ENCODE peak calls at places on chromosome 10, in ten cellular contexts. P is T1000; S is GM03348; V is stimulated activated CD8-positive, alpha-beta memory T cell treated with anti-CD3 and anti-CD28 coated beads, Interleukin-15, amount 100 ng/mL, for 24 hours; X is GM12865; O is H1; J is activated T-cell treated with anti-CD3 and anti-CD28 coated beads, Interleukin-2, amount 50 U/mL, for 1 hour; T is tibial nerve; N is T-helper 2 cell; A is activated B cell treated with CpG ODN at 0.5 μM for 24 hours. Z is an unnamed sample.
A peak's percentile ranks its signal among the peaks of the same experiment; 100 is the strongest.

GRCh38 chr10:44306762-44307161 is 78.1 kb downstream of the CXCL12 start:
- DNase-seq in P (no peak), S (no peak), V (no peak), X (peak; percentile 35), O (no peak), J (no peak), T (no peak), N (no peak), A (no peak), Z (no peak)

GRCh38 chr10:80408198-80409085 is at the start of gene PRXL2A:
- DNase-seq in P (peak; percentile 43), S (peak; percentile 21), V (peak; percentile 61), X (peak; percentile 87), O (peak; percentile 50), J (peak; percentile 83), T (peak; percentile 59), N (peak; percentile 54), A (peak; percentile 87), Z (peak; percentile 85)

GRCh38 chr10:33010132-33011037 is 52.4 kb upstream of the ITGB1 start:
- DNase-seq in P (peak; percentile 65), S (peak; percentile 74), V (no peak), X (no peak), O (peak; percentile 10), J (no peak), T (no peak), N (no peak), A (no peak), Z (no peak)

GRCh38 chr10:15183689-15184481 is 15.4 kb upstream of the NMT2 start:
- DNase-seq in P (no peak), S (no peak), V (no peak), X (no peak), O (no peak), J (no peak), T (no peak), N (no peak), A (no peak), Z (no peak)

GRCh38 chr10:58645762-58646161 is 133.1 kb downstream of the BICC1 start:
- DNase-seq in P (no peak), S (no peak), V (no peak), X (no peak), O (no peak), J (no peak), T (no peak), N (no peak), A (no peak), Z (no peak)

GRCh38 chr10:110504111-110504735 is 6.5 kb downstream of the DUSP5 start:
- DNase-seq in P (no peak), S (peak; percentile 60), V (no peak), X (peak; percentile 94), O (no peak), J (peak; percentile 41), T (peak; percentile 60), N (no peak), A (no peak), Z (no peak)

GRCh38 chr10:79081353-79082034 is 12.7 kb downstream of the ZMIZ1 start:
- DNase-seq in P (peak; percentile 70), S (peak; percentile 83), V (no peak), X (no peak), O (no peak), J (no peak), T (no peak), N (no peak), A (no peak), Z (no peak)

GRCh38 chr10:58436071-58436470 is 50.9 kb downstream of the TFAM start:
- DNase-seq in P (no peak), S (no peak), V (no peak), X (no peak), O (no peak), J (no peak), T (no peak), N (no peak), A (no peak), Z (no peak)

GRCh38 chr10:3532644-3533043 is 252.4 kb downstream of the KLF6 start:
- DNase-seq in P (no peak), S (no peak), V (no peak), X (no peak), O (no peak), J (no peak), T (no peak), N (no peak), A (no peak), Z (no peak)

GRCh38 chr10:112092529-112092928 is 91.0 kb downstream of the GPAM start:
- DNase-seq in P (no peak), S (no peak), V (no peak), X (no peak), O (no peak), J (no peak), T (no peak), N (no peak), A (no peak), Z (no peak)

GRCh38 chr10:132220061-132220460 is 33.3 kb downstream of the DPYSL4 start:
- DNase-seq in P (no peak), S (no peak), V (no peak), X (no peak), O (no peak), J (no peak), T (no peak), N (no peak), A (no peak), Z (no peak)

GRCh38 chr10:90306187-90306586 is 551.7 kb downstream of the HTR7 start:
- DNase-seq in P (no peak), S (no peak), V (no peak), X (no peak), O (no peak), J (no peak), T (no peak), N (no peak), A (no peak), Z (no peak)

GRCh38 chr10:130160775-130161174 is 24.6 kb downstream of the GLRX3 start:
- DNase-seq in P (no peak), S (no peak), V (no peak), X (peak; percentile 48), O (no peak), J (no peak), T (no peak), N (no peak), A (no peak), Z (no peak)

GRCh38 chr10:24793648-24794379 is 70.1 kb upstream of the ARHGAP21 start:
- DNase-seq in P (no peak), S (peak; percentile 52), V (no peak), X (no peak), O (no peak), J (no peak), T (no peak), N (no peak), A (no peak), Z (no peak)

GRCh38 chr10:97096327-97097153 is 89.2 kb downstream of the SLIT1 start:
- DNase-seq in P (no peak), S (no peak), V (no peak), X (no peak), O (no peak), J (no peak), T (no peak), N (no peak), A (no peak), Z (no peak)

GRCh38 chr10:8407561-8408021 is 353.1 kb downstream of the GATA3 start:
- DNase-seq in P (no peak), S (no peak), V (no peak), X (no peak), O (no peak), J (no peak), T (no peak), N (no peak), A (no peak), Z (no peak)

GRCh38 chr10:75525067-75525466 is 93.6 kb downstream of the LRMDA start:
- DNase-seq in P (no peak), S (no peak), V (no peak), X (no peak), O (no peak), J (no peak), T (no peak), N (no peak), A (no peak), Z (no peak)

GRCh38 chr10:1152386-1153252 is 96.4 kb downstream of the WDR37 start:
- DNase-seq in P (no peak), S (no peak), V (no peak), X (no peak), O (no peak), J (no peak), T (no peak), N (no peak), A (no peak), Z (no peak)

GRCh38 chr10:126504051-126504760 is 115.9 kb upstream of the ADAM12 start:
- DNase-seq in P (peak; percentile 23), S (peak; percentile 83), V (no peak), X (peak; percentile 36), O (no peak), J (no peak), T (peak; percentile 26), N (no peak), A (no peak), Z (peak; percentile 48)

GRCh38 chr10:14555806-14556205 is 218.9 kb downstream of the FAM107B start:
- DNase-seq in P (peak; percentile 79), S (no peak), V (no peak), X (peak; percentile 38), O (no peak), J (peak; percentile 18), T (no peak), N (no peak), A (no peak), Z (no peak)

GRCh38 chr10:68342909-68343516 is 10.3 kb upstream of the PBLD start:
- DNase-seq in P (no peak), S (no peak), V (no peak), X (no peak), O (no peak), J (no peak), T (no peak), N (no peak), A (no peak), Z (no peak)

GRCh38 chr10:3081383-3081981 is 14.1 kb downstream of the PFKP start:
- DNase-seq in P (no peak), S (no peak), V (no peak), X (no peak), O (no peak), J (no peak), T (no peak), N (no peak), A (no peak), Z (no peak)

GRCh38 chr10:99869581-99869980 is 87.1 kb downstream of the ABCC2 start:
- DNase-seq in P (no peak), S (no peak), V (no peak), X (no peak), O (no peak), J (no peak), T (no peak), N (no peak), A (no peak), Z (no peak)

GRCh38 chr10:74558897-74559296 is 267.5 kb upstream of the KAT6B start:
- DNase-seq in P (no peak), S (no peak), V (no peak), X (no peak), O (no peak), J (no peak), T (no peak), N (no peak), A (no peak), Z (no peak)

GRCh38 chr10:70578371-70578947 is 24.1 kb downstream of the PRF1 start:
- DNase-seq in P (no peak), S (peak; percentile 36), V (no peak), X (peak; percentile 92), O (no peak), J (peak; percentile 44), T (no peak), N (no peak), A (no peak), Z (no peak)

GRCh38 chr10:132506711-132507466 is 30.7 kb upstream of the INPP5A start:
- DNase-seq in P (no peak), S (peak; percentile 89), V (no peak), X (no peak), O (no peak), J (no peak), T (peak; percentile 77), N (no peak), A (peak; percentile 10), Z (no peak)

GRCh38 chr10:86282664-86283465 is 83.7 kb downstream of the GRID1 start:
- DNase-seq in P (no peak), S (no peak), V (no peak), X (no peak), O (no peak), J (no peak), T (no peak), N (no peak), A (no peak), Z (no peak)

GRCh38 chr10:50641636-50642035 is 17.9 kb upstream of the SGMS1 start:
- DNase-seq in P (no peak), S (no peak), V (no peak), X (no peak), O (no peak), J (no peak), T (no peak), N (no peak), A (no peak), Z (no peak)

Z was measured in neuronal stem cell.